ENCODE peak calls at places on chromosome 14, in nine cellular contexts. Y is A172; C is effector CD8-positive, alpha-beta T cell; L is hepatocyte; K is epithelial cell of prostate; T is activated CD4-positive, alpha-beta T cell treated with anti-CD3 and anti-CD28 coated beads, Interleukin-2, amount 10 ng/mL, durations not matched to agents 7 days and 5 days; G is NCI-H524; P is activated naive CD4-positive, alpha-beta T cell treated with Interleukin-2 at 50 U/mL for 16 hours; V is LoVo. H is an unnamed sample.

GRCh38 chr14:33799705-33800269 is 151.1 kb downstream of the EGLN3 start:
- DNase-seq in T (no peak), C (no peak), G (no peak), K (no peak), V (no peak), P (no peak), L (no peak), Y (no peak), H (no peak)

GRCh38 chr14:29926701-29927595 is 699 bp downstream of the PRKD1 start:
- DNase-seq in P (no peak), T (no peak), G (peak; percentile 45), L (peak; percentile 79), K (no peak), V (no peak), C (no peak), Y (no peak), H (peak; percentile 59)

GRCh38 chr14:61661471-61661988 is 33.8 kb upstream of the HIF1A start:
- DNase-seq in T (no peak), C (no peak), L (no peak), Y (no peak), K (no peak), V (no peak), P (no peak), G (no peak), H (no peak)

GRCh38 chr14:99264691-99265090 is 7.3 kb downstream of the BCL11B start:
- DNase-seq in T (no peak), P (no peak), G (no peak), V (no peak), K (no peak), C (no peak), L (no peak), Y (no peak), H (no peak)

GRCh38 chr14:72183631-72184030 is 251.4 kb downstream of the RGS6 start:
- DNase-seq in K (no peak), C (no peak), P (no peak), L (no peak), Y (no peak), G (no peak), T (no peak), V (no peak), H (no peak)

GRCh38 chr14:71665157-71665556 is 267.1 kb upstream of the RGS6 start:
- DNase-seq in K (no peak), L (no peak), C (no peak), P (no peak), G (no peak), V (no peak), Y (peak; percentile 48), T (no peak), H (no peak)

GRCh38 chr14:91169951-91170350 is 56.1 kb downstream of the DGLUCY start:
- DNase-seq in P (no peak), K (no peak), L (no peak), C (no peak), G (no peak), T (no peak), Y (no peak), V (no peak), H (no peak)

GRCh38 chr14:75875958-75876357 is 105.8 kb downstream of the TGFB3 start:
- DNase-seq in T (no peak), P (no peak), C (no peak), V (no peak), Y (no peak), K (no peak), L (no peak), G (no peak), H (no peak)

GRCh38 chr14:45526715-45527549 is 273.9 kb upstream of the MIS18BP1 start:
- DNase-seq in T (no peak), C (no peak), P (no peak), L (peak; percentile 65), Y (peak; percentile 19), G (peak; percentile 36), V (peak; percentile 20), K (no peak), H (peak; percentile 58)

GRCh38 chr14:51069065-51069464 is 25.8 kb downstream of the TRIM9 start:
- DNase-seq in K (no peak), T (no peak), G (no peak), L (no peak), P (no peak), C (no peak), V (no peak), Y (no peak), H (no peak)

H was measured in SJCRH30.